ENCODE peak calls at places on chromosomes 16 and 17, in six cellular contexts. One of them, this sample, is unnamed.

GRCh38 chr17:79797492-79798295 is 817 bp upstream of the CBX8 start:
- DNase-seq in nephron progenitor cell: peak; percentile 72
- DNase-seq in GM10248: no peak
- DNase-seq in prostate gland: no peak
- DNase-seq in heart right ventricle: peak; percentile 42
- DNase-seq in heart left ventricle: no peak
- DNase-seq in this sample: peak; percentile 74

GRCh38 chr16:85387171-85387507 is 226.0 kb upstream of the GSE1 start:
- DNase-seq in nephron progenitor cell: peak; percentile 1
- DNase-seq in heart left ventricle: no peak
- DNase-seq in heart right ventricle: peak; percentile 5
- DNase-seq in GM10248: no peak
- DNase-seq in prostate gland: no peak
- DNase-seq in this sample: no peak

GRCh38 chr17:76446449-76447231 is 6.3 kb downstream of the UBE2O start:
- DNase-seq in nephron progenitor cell: no peak
- DNase-seq in prostate gland: no peak
- DNase-seq in heart right ventricle: no peak
- DNase-seq in GM10248: no peak
- DNase-seq in heart left ventricle: no peak
- DNase-seq in this sample: no peak

GRCh38 chr16:259226-259625 is 16.5 kb downstream of the RGS11 start:
- DNase-seq in GM10248: no peak
- DNase-seq in nephron progenitor cell: no peak
- DNase-seq in heart left ventricle: no peak
- DNase-seq in prostate gland: no peak
- DNase-seq in heart right ventricle: no peak
- DNase-seq in this sample: no peak

GRCh38 chr17:4175921-4176802 is 33.2 kb downstream of the CYB5D2 start:
- DNase-seq in nephron progenitor cell: peak; percentile 54
- DNase-seq in GM10248: peak; percentile 36
- DNase-seq in heart right ventricle: no peak
- DNase-seq in heart left ventricle: no peak
- DNase-seq in prostate gland: no peak
- DNase-seq in this sample: peak; percentile 48

GRCh38 chr16:69186642-69187386 is at the start of gene SNTB2:
- DNase-seq in heart left ventricle: peak; percentile 92
- DNase-seq in GM10248: peak; percentile 90
- DNase-seq in nephron progenitor cell: peak; percentile 95
- DNase-seq in prostate gland: peak; percentile 94
- DNase-seq in heart right ventricle: peak; percentile 94
- DNase-seq in this sample: peak; percentile 92

GRCh38 chr17:81400939-81401726 is 5.9 kb downstream of the BAHCC1 start:
- DNase-seq in prostate gland: no peak
- DNase-seq in GM10248: no peak
- DNase-seq in heart left ventricle: no peak
- DNase-seq in nephron progenitor cell: no peak
- DNase-seq in heart right ventricle: no peak
- DNase-seq in this sample: no peak

GRCh38 chr17:2057714-2058520 is 3.0 kb downstream of the HIC1 start:
- DNase-seq in nephron progenitor cell: no peak
- DNase-seq in heart right ventricle: no peak
- DNase-seq in prostate gland: no peak
- DNase-seq in heart left ventricle: no peak
- DNase-seq in GM10248: no peak
- DNase-seq in this sample: no peak

GRCh38 chr17:57296231-57296630 is 39.9 kb downstream of the MSI2 start:
- DNase-seq in heart right ventricle: no peak
- DNase-seq in GM10248: no peak
- DNase-seq in prostate gland: no peak
- DNase-seq in heart left ventricle: no peak
- DNase-seq in nephron progenitor cell: no peak
- DNase-seq in this sample: no peak

GRCh38 chr17:4295686-4296085 is 31.9 kb upstream of the ANKFY1 start:
- DNase-seq in prostate gland: no peak
- DNase-seq in nephron progenitor cell: no peak
- DNase-seq in heart right ventricle: no peak
- DNase-seq in heart left ventricle: no peak
- DNase-seq in GM10248: no peak
- DNase-seq in this sample: no peak

GRCh38 chr17:4327638-4328037 is 38.8 kb downstream of the UBE2G1 start:
- DNase-seq in heart right ventricle: no peak
- DNase-seq in prostate gland: no peak
- DNase-seq in nephron progenitor cell: no peak
- DNase-seq in GM10248: no peak
- DNase-seq in heart left ventricle: no peak
- DNase-seq in this sample: no peak

GRCh38 chr16:87956771-87957279 is 5.6 kb downstream of the BANP start:
- DNase-seq in GM10248: peak; percentile 60
- DNase-seq in heart right ventricle: no peak
- DNase-seq in nephron progenitor cell: no peak
- DNase-seq in heart left ventricle: no peak
- DNase-seq in prostate gland: no peak
- DNase-seq in this sample: peak; percentile 63

GRCh38 chr16:86221085-86221484 is 289.2 kb upstream of the FOXF1 start:
- DNase-seq in nephron progenitor cell: no peak
- DNase-seq in heart right ventricle: no peak
- DNase-seq in heart left ventricle: no peak
- DNase-seq in prostate gland: no peak
- DNase-seq in GM10248: no peak
- DNase-seq in this sample: no peak

GRCh38 chr17:3954086-3954485 is 10.2 kb downstream of the ATP2A3 start:
- DNase-seq in heart right ventricle: no peak
- DNase-seq in GM10248: no peak
- DNase-seq in nephron progenitor cell: no peak
- DNase-seq in prostate gland: no peak
- DNase-seq in heart left ventricle: no peak
- DNase-seq in this sample: no peak

GRCh38 chr16:424033-424622 is 1.3 kb upstream of the RAB11FIP3 start:
- DNase-seq in nephron progenitor cell: no peak
- DNase-seq in GM10248: no peak
- DNase-seq in heart left ventricle: peak; percentile 78
- DNase-seq in prostate gland: peak; percentile 91
- DNase-seq in heart right ventricle: no peak
- DNase-seq in this sample: no peak

GRCh38 chr16:75088934-75089333 is 27.6 kb downstream of the LDHD start:
- DNase-seq in GM10248: no peak
- DNase-seq in prostate gland: no peak
- DNase-seq in heart left ventricle: no peak
- DNase-seq in nephron progenitor cell: no peak
- DNase-seq in heart right ventricle: no peak
- DNase-seq in this sample: no peak

GRCh38 chr17:43892672-43892975 is 14.7 kb downstream of the MPP2 start:
- DNase-seq in heart left ventricle: no peak
- DNase-seq in GM10248: no peak
- DNase-seq in prostate gland: no peak
- DNase-seq in nephron progenitor cell: no peak
- DNase-seq in heart right ventricle: no peak
- DNase-seq in this sample: no peak

GRCh38 chr17:40694584-40694983 is 9.0 kb downstream of the KRT24 start:
- DNase-seq in prostate gland: peak; percentile 74
- DNase-seq in heart left ventricle: no peak
- DNase-seq in GM10248: no peak
- DNase-seq in heart right ventricle: no peak
- DNase-seq in nephron progenitor cell: no peak
- DNase-seq in this sample: no peak

GRCh38 chr16:15954814-15955151 is 5.4 kb downstream of the ABCC1 start:
- DNase-seq in heart left ventricle: no peak
- DNase-seq in heart right ventricle: no peak
- DNase-seq in GM10248: no peak
- DNase-seq in nephron progenitor cell: no peak
- DNase-seq in prostate gland: no peak
- DNase-seq in this sample: no peak

GRCh38 chr16:86955136-86955890 is 361.9 kb downstream of the C16orf95 start:
- DNase-seq in heart left ventricle: no peak
- DNase-seq in heart right ventricle: no peak
- DNase-seq in GM10248: no peak
- DNase-seq in prostate gland: no peak
- DNase-seq in nephron progenitor cell: no peak
- DNase-seq in this sample: no peak

GRCh38 chr16:84332975-84333684 is 35.2 kb upstream of the ATP2C2 start:
- DNase-seq in nephron progenitor cell: peak; percentile 15
- DNase-seq in heart left ventricle: no peak
- DNase-seq in heart right ventricle: no peak
- DNase-seq in prostate gland: no peak
- DNase-seq in GM10248: no peak
- DNase-seq in this sample: no peak

GRCh38 chr16:68236804-68237242 is 896 bp upstream of the ESRP2 start:
- DNase-seq in prostate gland: peak; percentile 30
- DNase-seq in heart left ventricle: peak; percentile 26
- DNase-seq in heart right ventricle: no peak
- DNase-seq in nephron progenitor cell: peak; percentile 30
- DNase-seq in GM10248: peak; percentile 45
- DNase-seq in this sample: peak; percentile 49

GRCh38 chr17:48246623-48247022 is 139.1 kb downstream of the SNX11 start:
- DNase-seq in prostate gland: no peak
- DNase-seq in GM10248: no peak
- DNase-seq in nephron progenitor cell: no peak
- DNase-seq in heart left ventricle: no peak
- DNase-seq in heart right ventricle: no peak
- DNase-seq in this sample: no peak

GRCh38 chr17:8482546-8482945 is 46.9 kb downstream of the NDEL1 start:
- DNase-seq in heart left ventricle: no peak
- DNase-seq in GM10248: no peak
- DNase-seq in heart right ventricle: no peak
- DNase-seq in prostate gland: no peak
- DNase-seq in nephron progenitor cell: no peak
- DNase-seq in this sample: no peak

GRCh38 chr16:85820604-85821372 is 21.3 kb downstream of the COX4I1 start:
- DNase-seq in heart left ventricle: no peak
- DNase-seq in heart right ventricle: no peak
- DNase-seq in nephron progenitor cell: no peak
- DNase-seq in prostate gland: no peak
- DNase-seq in GM10248: no peak
- DNase-seq in this sample: no peak

DNA sequence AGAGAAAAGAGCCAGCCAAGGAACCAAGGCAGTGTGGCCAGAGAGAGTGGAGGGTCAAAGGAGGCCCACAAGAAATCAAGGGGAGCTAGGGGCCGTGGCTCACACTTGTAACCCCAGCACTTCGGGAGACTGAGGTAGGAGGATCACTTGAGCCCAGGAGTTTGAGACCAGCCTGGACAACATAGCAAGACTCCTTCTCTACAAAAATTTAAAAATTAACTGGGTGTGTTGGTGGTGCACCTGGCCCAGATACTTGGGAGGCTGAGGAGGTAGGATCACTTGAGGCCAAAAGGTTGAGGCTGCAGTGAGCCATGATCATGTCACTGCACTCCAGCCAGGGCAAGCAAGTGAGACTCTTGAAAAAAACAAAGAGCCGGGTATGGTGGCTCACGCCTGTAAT is 18.9 kb upstream of the TFAP4 start:
- DNase-seq in prostate gland: no peak
- DNase-seq in heart right ventricle: no peak
- DNase-seq in heart left ventricle: no peak
- DNase-seq in nephron progenitor cell: no peak
- DNase-seq in GM10248: no peak
- DNase-seq in this sample: no peak
- TF ChIP-seq CTCF in prostate gland: no peak
- TF ChIP-seq CTCF in heart right ventricle: no peak
- TF ChIP-seq CTCF in heart left ventricle: no peak
- TF ChIP-seq CTCF in nephron progenitor cell: no peak
- TF ChIP-seq CTCF in GM10248: no peak
- TF ChIP-seq CTCF in this sample: no peak

GRCh38 chr16:1488054-1488601 is 616 bp downstream of the PTX4 start:
- DNase-seq in prostate gland: no peak
- DNase-seq in nephron progenitor cell: no peak
- DNase-seq in heart left ventricle: no peak
- DNase-seq in GM10248: no peak
- DNase-seq in heart right ventricle: peak; percentile 9
- DNase-seq in this sample: no peak
- TF ChIP-seq CTCF in prostate gland: no peak
- TF ChIP-seq CTCF in nephron progenitor cell: no peak
- TF ChIP-seq CTCF in heart left ventricle: no peak
- TF ChIP-seq CTCF in GM10248: no peak
- TF ChIP-seq CTCF in heart right ventricle: no peak
- TF ChIP-seq CTCF in this sample: no peak

GRCh38 chr17:66399441-66399840 is 97.0 kb downstream of the PRKCA start:
- DNase-seq in heart right ventricle: no peak
- DNase-seq in heart left ventricle: no peak
- DNase-seq in GM10248: no peak
- DNase-seq in prostate gland: no peak
- DNase-seq in nephron progenitor cell: no peak
- DNase-seq in this sample: no peak

GRCh38 chr17:66401364-66401763 is 99.0 kb downstream of the PRKCA start:
- DNase-seq in GM10248: no peak
- DNase-seq in nephron progenitor cell: no peak
- DNase-seq in prostate gland: no peak
- DNase-seq in heart left ventricle: no peak
- DNase-seq in heart right ventricle: no peak
- DNase-seq in this sample: no peak

GRCh38 chr17:66398617-66399016 is 96.2 kb downstream of the PRKCA start:
- DNase-seq in heart right ventricle: no peak
- DNase-seq in GM10248: no peak
- DNase-seq in heart left ventricle: no peak
- DNase-seq in nephron progenitor cell: no peak
- DNase-seq in prostate gland: no peak
- DNase-seq in this sample: no peak

GRCh38 chr17:66398059-66398458 is 95.6 kb downstream of the PRKCA start:
- DNase-seq in heart left ventricle: no peak
- DNase-seq in GM10248: no peak
- DNase-seq in heart right ventricle: no peak
- DNase-seq in prostate gland: no peak
- DNase-seq in nephron progenitor cell: no peak
- DNase-seq in this sample: no peak

GRCh38 chr17:66400698-66401097 is 98.3 kb downstream of the PRKCA start:
- DNase-seq in heart right ventricle: no peak
- DNase-seq in prostate gland: no peak
- DNase-seq in nephron progenitor cell: no peak
- DNase-seq in heart left ventricle: no peak
- DNase-seq in GM10248: no peak
- DNase-seq in this sample: no peak
- TF ChIP-seq CTCF in heart right ventricle: no peak
- TF ChIP-seq CTCF in prostate gland: no peak
- TF ChIP-seq CTCF in nephron progenitor cell: no peak
- TF ChIP-seq CTCF in heart left ventricle: no peak
- TF ChIP-seq CTCF in GM10248: no peak
- TF ChIP-seq CTCF in this sample: no peak

GRCh38 chr17:63950940-63951907 is 19.1 kb upstream of the CD79B start:
- DNase-seq in prostate gland: peak; percentile 44
- DNase-seq in GM10248: peak; percentile 77
- DNase-seq in heart left ventricle: no peak
- DNase-seq in nephron progenitor cell: no peak
- DNase-seq in heart right ventricle: no peak
- DNase-seq in this sample: peak; percentile 77

GRCh38 chr17:63954402-63955063 is 18.2 kb downstream of the SCN4A start:
- DNase-seq in heart left ventricle: no peak
- DNase-seq in heart right ventricle: no peak
- DNase-seq in GM10248: peak; percentile 49
- DNase-seq in nephron progenitor cell: no peak
- DNase-seq in prostate gland: no peak
- DNase-seq in this sample: no peak

GRCh38 chr17:63956296-63956920 is 16.3 kb downstream of the SCN4A start:
- DNase-seq in heart left ventricle: no peak
- DNase-seq in GM10248: no peak
- DNase-seq in nephron progenitor cell: no peak
- DNase-seq in prostate gland: no peak
- DNase-seq in heart right ventricle: no peak
- DNase-seq in this sample: no peak

GRCh38 chr17:63955791-63956190 is 16.9 kb downstream of the SCN4A start:
- DNase-seq in prostate gland: no peak
- DNase-seq in heart right ventricle: no peak
- DNase-seq in heart left ventricle: no peak
- DNase-seq in GM10248: no peak
- DNase-seq in nephron progenitor cell: no peak
- DNase-seq in this sample: no peak

GRCh38 chr17:63955232-63955631 is 17.5 kb downstream of the SCN4A start:
- DNase-seq in heart right ventricle: no peak
- DNase-seq in nephron progenitor cell: no peak
- DNase-seq in heart left ventricle: no peak
- DNase-seq in prostate gland: no peak
- DNase-seq in GM10248: no peak
- DNase-seq in this sample: no peak
- TF ChIP-seq CTCF in heart right ventricle: no peak
- TF ChIP-seq CTCF in nephron progenitor cell: no peak
- TF ChIP-seq CTCF in heart left ventricle: no peak
- TF ChIP-seq CTCF in prostate gland: no peak
- TF ChIP-seq CTCF in GM10248: no peak
- TF ChIP-seq CTCF in this sample: no peak

This sample was measured in GM13977.